ENCODE peak calls at places on chromosomes 12 and 14, in nine cellular contexts. P is adrenal gland, I is stomach, Q is psoas muscle, U is AG04450, Z is right lobe of liver, S is NT2/D1, D is fibroblast of mammary gland, M is PC-9. O is an unnamed sample.

GRCh38 chr12:99444859-99445316 is 202.7 kb upstream of the GARIN6 start:
- DNase-seq in P (no peak), I (no peak), Q (no peak), U (no peak), Z (no peak), S (no peak), D (no peak), M (no peak), O (no peak)

GRCh38 chr12:7137868-7138267 is 7.7 kb downstream of the CLSTN3 start:
- DNase-seq in P (no peak), I (no peak), Q (no peak), U (no peak), Z (no peak), S (no peak), D (no peak), M (no peak), O (no peak)

GRCh38 chr12:78120866-78121590 is 290.3 kb downstream of the NAV3 start:
- DNase-seq in P (peak; percentile 57), I (no peak), Q (no peak), U (no peak), Z (no peak), S (no peak), D (peak; percentile 65), M (no peak), O (no peak)

GRCh38 chr14:68948686-68949085 is 30.4 kb downstream of the ACTN1 start:
- DNase-seq in P (no peak), I (no peak), Q (no peak), U (no peak), Z (no peak), S (no peak), D (no peak), M (no peak), O (no peak)

GRCh38 chr12:52130695-52131094 is 51.2 kb downstream of the SMIM41 start:
- DNase-seq in P (no peak), I (no peak), Q (no peak), U (no peak), Z (no peak), S (no peak), D (no peak), M (no peak), O (peak; percentile 46)

GRCh38 chr14:22448905-22449611 is 140.0 kb downstream of the DAD1 start:
- DNase-seq in P (no peak), I (no peak), Q (peak; percentile 61), U (no peak), Z (no peak), S (no peak), D (peak; percentile 43), M (peak; percentile 24), O (no peak)

GRCh38 chr14:79417961-79418360 is 793.3 kb downstream of the DIO2 start:
- DNase-seq in P (no peak), I (no peak), Q (no peak), U (no peak), Z (no peak), S (no peak), D (peak; percentile 35), M (no peak), O (no peak)

GRCh38 chr12:76449993-76450392 is 101.8 kb upstream of the BBS10 start:
- DNase-seq in P (no peak), I (no peak), Q (no peak), U (no peak), Z (no peak), S (no peak), D (peak; percentile 25), M (no peak), O (no peak)

GRCh38 chr12:72136792-72137191 is 135.4 kb upstream of the TRHDE start:
- DNase-seq in P (no peak), I (no peak), Q (no peak), U (no peak), Z (no peak), S (no peak), D (no peak), M (no peak), O (no peak)

GRCh38 chr12:6866920-6867406 is 368 bp upstream of the TPI1 start:
- DNase-seq in P (peak; percentile 72), I (peak; percentile 38), Q (no peak), U (no peak), Z (peak; percentile 71), S (no peak), D (no peak), M (no peak), O (no peak)

GRCh38 chr12:45483571-45483970 is 245.9 kb upstream of the ARID2 start:
- DNase-seq in P (peak; percentile 12), I (no peak), Q (peak; percentile 58), U (no peak), Z (no peak), S (no peak), D (peak; percentile 68), M (no peak), O (no peak)

GRCh38 chr14:65972891-65973290 is 513.3 kb upstream of the CCDC196 start:
- DNase-seq in P (no peak), I (no peak), Q (no peak), U (no peak), Z (no peak), S (no peak), D (peak; percentile 55), M (no peak), O (no peak)

GRCh38 chr12:124480469-124481256 is 86.7 kb downstream of the NCOR2 start:
- DNase-seq in P (peak; percentile 80), I (peak; percentile 69), Q (peak; percentile 75), U (no peak), Z (no peak), S (no peak), D (peak; percentile 78), M (peak; percentile 98), O (no peak)

GRCh38 chr14:21498540-21499526 is 12.3 kb downstream of the METTL3 start:
- DNase-seq in P (peak; percentile 27), I (no peak), Q (no peak), U (no peak), Z (no peak), S (peak; percentile 48), D (peak; percentile 60), M (no peak), O (peak; percentile 95)

GRCh38 chr14:68469208-68469713 is 323.6 kb downstream of the ZFP36L1 start:
- DNase-seq in P (no peak), I (peak; percentile 44), Q (no peak), U (no peak), Z (no peak), S (no peak), D (no peak), M (no peak), O (no peak)

GRCh38 chr12:94100990-94101901 is 47.1 kb upstream of the PLXNC1 start:
- DNase-seq in P (peak; percentile 72), I (peak; percentile 77), Q (peak; percentile 86), U (peak; percentile 34), Z (peak; percentile 78), S (peak; percentile 72), D (peak; percentile 58), M (peak; percentile 74), O (peak; percentile 87)

GRCh38 chr12:131860472-131861260 is 32.5 kb downstream of the MMP17 start:
- DNase-seq in P (peak; percentile 18), I (peak; percentile 49), Q (peak; percentile 85), U (no peak), Z (peak; percentile 93), S (peak; percentile 82), D (peak; percentile 21), M (peak; percentile 94), O (peak; percentile 81)
- H3K4me3 ChIP-seq in P (no peak overlapping the region), I (peak overlapping the region; percentile 4), Q (no peak overlapping the region), U (peak overlapping the region; percentile 34), Z (peak overlapping the region; percentile 32), S (peak overlapping the region; percentile 6), D (no peak overlapping the region), M (peak overlapping the region; percentile 43), O (no peak overlapping the region)

GRCh38 chr12:119181944-119182343 is 3.2 kb downstream of the HSPB8 start:
- DNase-seq in P (no peak), I (no peak), Q (no peak), U (no peak), Z (no peak), S (no peak), D (no peak), M (no peak), O (no peak)
- H3K4me3 ChIP-seq in P (no peak overlapping the region), I (peak overlapping the region; percentile 60), Q (peak overlapping the region; percentile 79), U (no peak overlapping the region), Z (no peak overlapping the region), S (no peak overlapping the region), D (no peak overlapping the region), M (no peak overlapping the region), O (no peak overlapping the region)

GRCh38 chr12:3150308-3150670 is 73.1 kb downstream of the TSPAN9 start:
- DNase-seq in P (no peak), I (no peak), Q (no peak), U (no peak), Z (no peak), S (no peak), D (no peak), M (no peak), O (no peak)

GRCh38 chr12:3154006-3154405 is 76.8 kb downstream of the TSPAN9 start:
- DNase-seq in P (no peak), I (no peak), Q (peak; percentile 5), U (no peak), Z (no peak), S (no peak), D (no peak), M (no peak), O (no peak)

GRCh38 chr12:3150820-3151590 is 73.8 kb downstream of the TSPAN9 start:
- DNase-seq in P (no peak), I (no peak), Q (peak; percentile 61), U (no peak), Z (no peak), S (peak; percentile 85), D (peak; percentile 30), M (no peak), O (peak; percentile 63)

GRCh38 chr12:3152892-3153291 is 75.7 kb downstream of the TSPAN9 start:
- DNase-seq in P (no peak), I (no peak), Q (peak; percentile 48), U (no peak), Z (no peak), S (no peak), D (no peak), M (no peak), O (no peak)

DNA sequence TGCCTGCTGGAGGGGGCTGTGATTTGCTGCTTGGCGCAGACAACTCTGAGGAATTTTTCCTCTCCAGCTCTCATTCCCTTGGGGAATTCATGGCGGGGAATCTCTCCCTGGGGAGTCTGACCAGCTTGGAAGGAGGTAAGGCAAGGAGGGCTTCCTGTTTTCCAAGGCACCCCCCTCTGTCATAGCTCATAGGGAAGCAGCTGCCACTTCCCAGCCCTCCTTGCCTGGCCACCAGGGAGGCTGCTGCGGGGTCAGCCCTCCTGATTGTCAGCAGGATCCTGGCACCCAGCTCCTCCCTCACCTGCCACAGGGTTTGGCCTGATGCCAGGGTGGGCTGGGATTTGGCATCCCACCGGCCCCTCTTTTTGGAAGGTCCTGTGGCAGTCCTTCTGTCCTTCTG is 74.8 kb downstream of the TSPAN9 start:
- DNase-seq in P (no peak), I (no peak), Q (peak; percentile 57), U (no peak), Z (no peak), S (peak; percentile 91), D (peak; percentile 50), M (no peak), O (peak; percentile 80)
- H3K4me3 ChIP-seq in P (no peak overlapping the region), I (no peak overlapping the region), Q (no peak overlapping the region), U (no peak overlapping the region), Z (no peak overlapping the region), S (no peak overlapping the region), D (no peak overlapping the region), M (no peak overlapping the region), O (no peak overlapping the region)

DNA sequence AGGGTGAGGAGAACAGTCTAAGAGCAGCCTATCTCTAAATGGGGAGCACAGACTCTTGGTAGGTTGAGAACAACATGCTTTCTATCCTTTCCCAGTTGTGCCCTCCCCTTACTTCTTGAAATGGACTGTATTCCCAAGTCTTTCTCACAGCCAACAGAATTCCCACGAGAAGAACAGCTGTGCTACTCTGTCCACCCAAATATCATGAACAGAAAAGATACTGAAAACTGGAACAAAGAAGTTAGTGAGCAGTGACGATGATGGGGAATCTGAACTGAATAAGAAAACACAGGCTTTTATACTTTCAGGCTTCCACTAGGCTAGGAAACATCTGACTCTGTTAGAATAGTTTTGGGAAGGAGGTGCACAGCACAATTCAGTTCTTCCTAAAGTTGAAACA is 3.4 kb downstream of the NACA start:
- DNase-seq in P (no peak), I (no peak), Q (no peak), U (no peak), Z (no peak), S (no peak), D (no peak), M (no peak), O (no peak)
- H3K4me3 ChIP-seq in P (no peak overlapping the region), I (no peak overlapping the region), Q (peak overlapping the region; percentile 86), U (no peak overlapping the region), Z (no peak overlapping the region), S (peak overlapping the region; percentile 13), D (no peak overlapping the region), M (peak overlapping the region; percentile 46), O (peak overlapping the region; percentile 93)